ENCODE peak calls at places on chromosomes 13 and 19, in nine cellular contexts. F, N, G, U, W, X, I, D and P are unnamed samples. For H3K36me3, the result is how much of the 10 kb centered on the place peaks cover.

GRCh38 chr19:5590151-5590864 is 22.6 kb upstream of the TINCR start:
- DNase-seq in I (no peak), G (no peak), U (no peak), F (no peak), D (no peak), N (no peak), W (no peak), X (peak), P (no peak)

GRCh38 chr13:21240586-21240985 is 64.1 kb downstream of the MRPL57 start:
- DNase-seq in F (no peak), I (no peak), D (no peak), X (no peak), W (no peak), G (no peak), N (no peak), U (peak), P (peak)

GRCh38 chr13:34223984-34224383 is 406.0 kb downstream of the RFC3 start:
- DNase-seq in N (no peak), W (peak), D (no peak), G (no peak), F (no peak), U (no peak), I (no peak), X (no peak), P (no peak)

GRCh38 chr19:35852029-35852780 is at the start of gene NPHS1:
- DNase-seq in G (no peak), W (no peak), F (no peak), U (no peak), D (no peak), N (no peak), I (no peak), X (no peak), P (no peak)

GRCh38 chr19:52248256-52248655 is 21.1 kb upstream of the ZNF766 start:
- DNase-seq in N (peak), D (peak), I (peak), W (peak), F (peak), G (peak), U (peak), X (peak), P (no peak)

GRCh38 chr19:12513531-12514061 is 29.0 kb upstream of the ZNF709 start:
- DNase-seq in G (no peak), N (peak), W (no peak), U (no peak), D (no peak), I (no peak), X (no peak), F (no peak), P (no peak)

GRCh38 chr13:51585234-51585672 is 991 bp downstream of the WDFY2 start:
- DNase-seq in D (no peak), F (no peak), G (peak), I (no peak), X (no peak), W (no peak), N (no peak), U (peak), P (no peak)

GRCh38 chr13:98821372-98822237 is 69.1 kb upstream of the SLC15A1 start:
- DNase-seq in G (peak), F (no peak), X (no peak), W (peak), D (no peak), I (no peak), N (no peak), U (no peak), P (peak)

DNA sequence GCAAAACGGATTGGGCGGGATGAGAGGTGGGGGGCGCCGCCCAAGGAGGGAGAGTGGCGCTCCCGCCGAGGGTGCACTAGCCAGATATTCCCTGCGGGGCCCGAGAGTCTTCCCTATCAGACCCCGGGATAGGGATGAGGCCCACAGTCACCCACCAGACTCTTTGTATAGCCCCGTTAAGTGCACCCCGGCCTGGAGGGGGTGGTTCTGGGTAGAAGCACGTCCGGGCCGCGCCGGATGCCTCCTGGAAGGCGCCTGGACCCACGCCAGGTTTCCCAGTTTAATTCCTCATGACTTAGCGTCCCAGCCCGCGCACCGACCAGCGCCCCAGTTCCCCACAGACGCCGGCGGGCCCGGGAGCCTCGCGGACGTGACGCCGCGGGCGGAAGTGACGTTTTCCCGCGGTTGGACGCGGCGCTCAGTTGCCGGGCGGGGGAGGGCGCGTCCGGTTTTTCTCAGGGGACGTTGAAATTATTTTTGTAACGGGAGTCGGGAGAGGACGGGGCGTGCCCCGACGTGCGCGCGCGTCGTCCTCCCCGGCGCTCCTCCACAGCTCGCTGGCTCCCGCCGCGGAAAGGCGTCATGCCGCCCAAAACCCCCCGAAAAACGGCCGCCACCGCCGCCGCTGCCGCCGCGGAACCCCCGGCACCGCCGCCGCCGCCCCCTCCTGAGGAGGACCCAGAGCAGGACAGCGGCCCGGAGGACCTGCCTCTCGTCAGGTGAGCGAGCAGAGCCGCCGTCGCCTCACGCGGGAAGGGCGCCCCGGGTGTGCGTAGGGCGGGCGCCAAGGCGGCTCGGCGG is at the start of gene RB1:
- DNase-seq in I (peak), W (peak), D (peak), U (peak), N (peak), G (peak), F (peak), X (peak), P (peak)
- TF ChIP-seq CTCF in I (peak), W (peak), D (no peak), U (no peak), N (no peak), G (no peak), F (no peak), X (no peak), P (no peak)

DNA sequence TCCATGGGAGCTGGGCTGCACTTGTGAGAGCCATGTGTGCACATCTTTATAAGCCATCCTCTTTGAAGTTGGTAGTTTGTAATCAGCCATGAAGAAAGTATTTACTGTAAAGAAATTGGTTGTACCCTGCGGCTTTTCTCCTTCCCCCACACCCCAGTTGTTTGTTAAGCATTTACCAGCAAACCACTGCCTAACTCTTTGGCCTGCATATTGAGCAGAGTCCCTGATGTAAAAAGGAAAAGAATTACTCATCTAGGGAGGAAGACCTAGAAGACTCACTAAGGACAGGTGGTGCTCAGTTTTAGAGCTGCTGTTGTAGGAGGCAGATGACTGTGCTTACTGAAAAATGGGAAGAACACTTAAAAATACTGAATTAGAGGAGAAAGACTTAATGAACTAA is 245.3 kb downstream of the PCCA start:
- DNase-seq in X (no peak), I (no peak), G (no peak), W (no peak), F (no peak), U (no peak), N (no peak), D (no peak), P (no peak)
- H3K4me3 ChIP-seq in X (no peak), I (no peak), G (no peak), W (no peak), F (no peak), U (no peak), N (no peak), D (no peak), P (no peak)

GRCh38 chr19:38293281-38293680 is 10.8 kb upstream of the C19orf33 start:
- DNase-seq in N (no peak), U (no peak), G (no peak), X (no peak), W (no peak), D (no peak), F (no peak), I (no peak), P (no peak)
- H3K36me3 ChIP-seq in N (under half), U (under half), G (under half), X (under half), W (under half), D (under half), F (under half), I (under half), P (under half)

GRCh38 chr19:49017666-49018351 is 918 bp upstream of the LHB start:
- DNase-seq in F (peak), W (peak), X (peak), N (peak), G (no peak), I (peak), D (peak), U (peak), P (no peak)
- TF ChIP-seq CTCF in F (peak), W (peak), X (peak), N (peak), G (peak), I (peak), D (peak), U (peak), P (peak)

GRCh38 chr13:80605007-80605406 is 264.1 kb upstream of the SPRY2 start:
- DNase-seq in W (no peak), D (no peak), U (no peak), G (no peak), X (no peak), F (no peak), I (no peak), N (no peak), P (no peak)
- H3K4me3 ChIP-seq in W (no peak), D (no peak), U (no peak), G (no peak), X (no peak), F (no peak), I (no peak), N (no peak), P (no peak)